ENCODE peak calls at places on chromosomes 12 and 14, in seven cellular contexts. W, A, X, Z, K, Y and E are unnamed samples.

GRCh38 chr14:22194669-22195068 is 394.4 kb downstream of the DAD1 start:
- DNase-seq in X (no peak), A (no peak), K (no peak), W (no peak), Y (no peak), Z (no peak), E (no peak)

GRCh38 chr14:77098470-77099353 is 654 bp downstream of the CIPC start:
- DNase-seq in Y (no peak), K (peak), Z (peak), X (no peak), W (no peak), A (no peak), E (no peak)

GRCh38 chr14:50530358-50530757 is 2.0 kb downstream of the MAP4K5 start:
- DNase-seq in X (no peak), W (no peak), Y (no peak), A (no peak), K (no peak), Z (peak), E (no peak)

GRCh38 chr14:19775587-19775986 is 2.3 kb downstream of the OR4M1 start:
- DNase-seq in W (no peak), X (no peak), A (no peak), Y (no peak), Z (no peak), K (no peak), E (no peak)

GRCh38 chr14:55191881-55192616 is 664 bp upstream of the DLGAP5 start:
- DNase-seq in A (no peak), X (no peak), Z (no peak), Y (no peak), K (no peak), W (no peak), E (no peak)

GRCh38 chr14:94481468-94482131 is 5.6 kb upstream of the SERPINA9 start:
- DNase-seq in W (no peak), A (no peak), Y (no peak), X (no peak), K (no peak), Z (peak), E (no peak)

GRCh38 chr12:67419810-67420209 is 150.7 kb downstream of the CAND1 start:
- DNase-seq in K (no peak), A (no peak), Z (no peak), W (no peak), Y (no peak), X (no peak), E (no peak)

GRCh38 chr14:52124791-52125661 is 56.2 kb upstream of the NID2 start:
- DNase-seq in Y (no peak), K (peak), X (no peak), A (no peak), W (no peak), Z (peak), E (peak)

GRCh38 chr12:56267443-56268071 is 815 bp downstream of the COQ10A start:
- DNase-seq in W (peak), Y (no peak), Z (no peak), A (no peak), X (no peak), K (no peak), E (no peak)

GRCh38 chr14:29243355-29243754 is 476.8 kb downstream of the FOXG1 start:
- DNase-seq in A (no peak), X (no peak), W (no peak), K (no peak), Y (no peak), Z (no peak), E (no peak)

GRCh38 chr14:47269788-47270492 is 405.5 kb downstream of the MDGA2 start:
- DNase-seq in Z (no peak), A (no peak), X (no peak), W (no peak), Y (no peak), K (no peak), E (no peak)

GRCh38 chr14:75979071-75979571 is 2.7 kb downstream of the TGFB3 start:
- DNase-seq in Y (peak), K (peak), X (peak), Z (peak), A (no peak), W (no peak), E (no peak)

GRCh38 chr12:40325349-40325960 is 100.7 kb downstream of the LRRK2 start:
- DNase-seq in A (no peak), X (peak), K (peak), Z (peak), Y (no peak), W (peak), E (no peak)